ENCODE peak calls at places on chromosomes 13 and 19, in seven cellular contexts. J, C, H, U, Y, X and A are unnamed samples.

GRCh38 chr19:18795540-18795939 is 4.4 kb upstream of the COMP start:
- DNase-seq in J (peak), C (no peak), H (no peak), Y (no peak), X (no peak), U (no peak), A (no peak)

GRCh38 chr13:113140677-113141590 is 17.5 kb upstream of the PROZ start:
- DNase-seq in U (no peak), Y (no peak), J (peak), C (no peak), H (no peak), X (no peak), A (no peak)

GRCh38 chr13:98112456-98112855 is 30.4 kb upstream of the FARP1 start:
- DNase-seq in J (no peak), C (no peak), Y (no peak), H (no peak), U (no peak), X (no peak), A (no peak)

GRCh38 chr19:46737275-46737654 is 8.6 kb upstream of the FKRP start:
- DNase-seq in X (no peak), Y (no peak), J (no peak), U (peak), C (no peak), H (no peak), A (no peak)

GRCh38 chr19:38845374-38846024 is 4.3 kb downstream of the HNRNPL start:
- DNase-seq in U (no peak), J (no peak), Y (no peak), X (no peak), H (no peak), C (no peak), A (no peak)

GRCh38 chr13:108463365-108463764 is 166.0 kb upstream of the MYO16 start:
- DNase-seq in J (no peak), Y (peak), C (no peak), U (no peak), X (no peak), H (no peak), A (no peak)

GRCh38 chr19:1618157-1619093 is 13.2 kb upstream of the UQCR11 start:
- DNase-seq in Y (no peak), C (peak), J (peak), H (peak), X (peak), U (peak), A (peak)

GRCh38 chr19:996051-996838 is 4.0 kb upstream of the GRIN3B start:
- DNase-seq in Y (no peak), H (no peak), C (no peak), J (peak), X (no peak), U (peak), A (peak)

GRCh38 chr19:1041835-1042685 is 2.2 kb downstream of the ABCA7 start:
- DNase-seq in H (no peak), C (no peak), X (peak), U (peak), J (no peak), Y (no peak), A (no peak)

GRCh38 chr13:40613192-40613818 is 53.1 kb downstream of the FOXO1 start:
- DNase-seq in Y (peak), C (no peak), H (no peak), J (no peak), X (no peak), U (no peak), A (no peak)
- TF ChIP-seq JUND in Y (no peak), C (no peak), H (no peak), J (no peak), X (no peak), U (no peak), A (no peak)

GRCh38 chr13:85347251-85347650 is 452.0 kb downstream of the SLITRK6 start:
- DNase-seq in Y (no peak), C (no peak), J (no peak), H (no peak), U (no peak), X (no peak), A (no peak)
- TF ChIP-seq JUND in Y (no peak), C (no peak), J (no peak), H (no peak), U (no peak), X (no peak), A (no peak)

GRCh38 chr13:23743717-23744116 is 145.5 kb downstream of the MIPEP start:
- DNase-seq in H (no peak), C (peak), X (no peak), J (no peak), Y (no peak), U (no peak), A (no peak)
- TF ChIP-seq JUND in H (no peak), C (no peak), X (no peak), J (no peak), Y (no peak), U (no peak), A (no peak)

GRCh38 chr13:102930566-102930965 is 84.7 kb downstream of the ERCC5 start:
- DNase-seq in U (no peak), C (no peak), X (no peak), J (no peak), Y (peak), H (no peak), A (no peak)
- TF ChIP-seq JUND in U (no peak), C (no peak), X (no peak), J (no peak), Y (no peak), H (no peak), A (no peak)

GRCh38 chr13:75480691-75481175 is 1.2 kb downstream of the TBC1D4 start:
- DNase-seq in U (peak), J (peak), Y (no peak), C (peak), H (no peak), X (peak), A (peak)
- TF ChIP-seq JUND in U (no peak), J (no peak), Y (no peak), C (no peak), H (no peak), X (no peak), A (no peak)

DNA sequence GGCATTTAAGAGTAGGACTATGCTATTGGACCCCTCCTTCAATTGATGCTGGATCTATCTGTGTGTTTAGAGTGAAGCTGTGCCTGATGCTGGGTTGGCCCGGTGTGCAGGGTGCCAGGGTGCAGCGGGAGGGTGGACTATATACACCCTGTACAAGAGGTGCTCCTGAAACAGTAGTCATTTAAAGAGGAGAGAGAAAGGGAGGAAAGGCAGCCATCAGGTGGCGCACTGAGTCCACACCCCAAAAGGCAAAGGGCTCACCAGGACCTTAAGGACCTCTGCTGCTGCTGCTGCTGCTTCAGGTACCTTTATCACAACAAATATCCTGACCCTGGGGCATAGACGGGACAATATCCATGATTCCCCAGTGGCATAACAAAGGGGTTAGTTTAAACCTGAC is 39.4 kb downstream of the ZNF136 start:
- DNase-seq in H (peak), Y (no peak), X (no peak), J (no peak), U (no peak), C (peak), A (peak)
- TF ChIP-seq JUND in H (no peak), Y (no peak), X (no peak), J (no peak), U (no peak), C (no peak), A (no peak)

GRCh38 chr19:10748924-10749434 is 31.1 kb downstream of the DNM2 start:
- DNase-seq in H (no peak), C (peak), Y (no peak), J (peak), X (peak), U (peak), A (no peak)
- TF ChIP-seq JUND in H (no peak), C (peak), Y (no peak), J (no peak), X (peak), U (peak), A (no peak)

GRCh38 chr19:50477751-50478515 is 1.3 kb upstream of the GARIN5A start:
- DNase-seq in J (no peak), C (no peak), H (no peak), Y (no peak), X (no peak), U (no peak), A (no peak)

GRCh38 chr19:50475736-50476223 is 527 bp upstream of the EMC10 start:
- DNase-seq in J (no peak), C (no peak), X (no peak), Y (no peak), H (no peak), U (no peak), A (no peak)

GRCh38 chr19:50476943-50477264 is 256 bp upstream of the GARIN5A start:
- DNase-seq in Y (no peak), C (no peak), X (no peak), J (no peak), U (no peak), H (no peak), A (no peak)

GRCh38 chr19:50476224-50476942 is at the start of the genes EMC10 and GARIN5A:
- DNase-seq in J (peak), U (peak), X (peak), C (no peak), H (peak), Y (peak), A (peak)

DNA sequence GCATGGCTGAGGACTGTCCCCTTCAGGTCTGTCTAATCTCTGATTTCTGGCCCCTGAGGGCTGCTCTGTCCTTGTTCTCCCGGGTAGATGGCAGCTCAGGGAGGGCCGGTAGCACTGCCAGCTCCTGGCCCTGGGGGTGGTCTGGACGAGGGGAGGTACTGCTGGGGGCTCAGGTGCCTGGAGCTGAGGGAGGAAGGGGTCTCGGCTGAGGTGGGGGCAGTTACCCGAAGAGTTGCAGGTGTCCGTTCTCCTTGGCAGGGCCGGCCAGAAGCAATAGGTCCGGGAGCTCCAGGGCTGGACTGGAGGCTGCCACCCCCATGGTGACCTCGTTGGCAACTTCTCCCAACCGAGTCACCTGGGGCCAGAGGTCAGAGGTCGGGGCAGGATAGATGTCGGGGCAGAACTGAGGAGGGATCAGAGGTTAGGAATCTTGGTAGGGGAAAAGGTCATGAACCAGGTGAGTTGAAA is 1.2 kb upstream of the EMC10 start:
- DNase-seq in C (no peak), H (no peak), Y (no peak), J (no peak), X (no peak), U (no peak), A (no peak)
- TF ChIP-seq JUND in C (no peak), H (no peak), Y (no peak), J (no peak), X (no peak), U (no peak), A (no peak)